ENCODE peak calls at places on chromosome 11, in nine cellular contexts. D is IMR-90, S is heart left ventricle, Q is body of pancreas, K is adrenal gland, X is esophagus muscularis mucosa, F is GM12878, C is lower leg skin, J is spleen. P is an unnamed sample.

GRCh38 chr11:102318469-102318868 is 1.2 kb downstream of the BIRC3 start:
- DNase-seq in D (peak), Q (no peak), J (peak), X (no peak), K (no peak), F (no peak), C (no peak), S (no peak), P (peak)

GRCh38 chr11:121024989-121025388 is 1.1 kb downstream of the TBCEL start:
- DNase-seq in Q (no peak), D (peak), C (no peak), J (no peak), X (no peak), F (no peak), K (no peak), S (peak), P (no peak)

GRCh38 chr11:100823360-100823759 is 136.3 kb downstream of the ARHGAP42 start:
- DNase-seq in X (no peak), K (no peak), F (no peak), D (peak), J (no peak), C (no peak), Q (no peak), S (no peak), P (no peak)

GRCh38 chr11:47980093-47980906 is at the start of gene PTPRJ:
- DNase-seq in J (peak), D (peak), C (no peak), S (peak), F (no peak), Q (peak), K (peak), X (no peak), P (peak)

GRCh38 chr11:1744137-1744878 is 6.1 kb downstream of the IFITM10 start:
- DNase-seq in K (peak), F (no peak), D (no peak), S (no peak), J (peak), X (no peak), C (no peak), Q (no peak), P (no peak)

GRCh38 chr11:66696186-66696585 is 18.5 kb upstream of the RBM4B start:
- DNase-seq in X (no peak), J (no peak), S (no peak), K (no peak), C (no peak), Q (no peak), D (no peak), F (no peak), P (no peak)

GRCh38 chr11:116840224-116840745 is 2.9 kb upstream of the APOA1 start:
- DNase-seq in C (no peak), F (no peak), X (no peak), Q (no peak), D (peak), S (no peak), J (peak), K (no peak), P (no peak)

GRCh38 chr11:75425422-75425821 is 7.6 kb downstream of the KLHL35 start:
- DNase-seq in F (no peak), J (peak), S (no peak), C (no peak), D (no peak), K (no peak), X (no peak), Q (no peak), P (no peak)

GRCh38 chr11:117442869-117443239 is 115.2 kb downstream of the CEP164 start:
- DNase-seq in F (no peak), Q (no peak), J (peak), D (no peak), S (no peak), K (no peak), X (no peak), C (no peak), P (no peak)

GRCh38 chr11:9158898-9159391 is 67.5 kb upstream of the SCUBE2 start:
- DNase-seq in X (no peak), F (no peak), J (no peak), Q (no peak), C (no peak), S (no peak), D (peak), K (no peak), P (no peak)

GRCh38 chr11:108228236-108228635 is 5.4 kb downstream of the ATM start:
- DNase-seq in F (no peak), D (no peak), S (no peak), C (no peak), K (no peak), Q (no peak), X (no peak), J (no peak), P (no peak)
- H3K4me3 ChIP-seq in F (no peak), D (no peak), S (no peak), C (no peak), K (no peak), Q (no peak), X (no peak), J (no peak), P (no peak)

GRCh38 chr11:59208956-59209355 is 3.8 kb downstream of the MPEG1 start:
- DNase-seq in J (no peak), C (no peak), X (no peak), Q (no peak), D (peak), S (no peak), K (no peak), F (no peak), P (no peak)

GRCh38 chr11:59214141-59214893 is 1.6 kb upstream of the MPEG1 start:
- DNase-seq in J (no peak), X (no peak), S (no peak), F (no peak), K (no peak), C (no peak), Q (no peak), D (no peak), P (no peak)

GRCh38 chr11:59216654-59217640 is 4.2 kb upstream of the MPEG1 start:
- DNase-seq in J (peak), F (peak), C (peak), K (peak), Q (peak), D (peak), X (no peak), S (peak), P (peak)

GRCh38 chr11:59212222-59212621 is 505 bp downstream of the MPEG1 start:
- DNase-seq in X (no peak), Q (no peak), C (no peak), S (no peak), J (no peak), K (no peak), F (no peak), D (no peak), P (no peak)

DNA sequence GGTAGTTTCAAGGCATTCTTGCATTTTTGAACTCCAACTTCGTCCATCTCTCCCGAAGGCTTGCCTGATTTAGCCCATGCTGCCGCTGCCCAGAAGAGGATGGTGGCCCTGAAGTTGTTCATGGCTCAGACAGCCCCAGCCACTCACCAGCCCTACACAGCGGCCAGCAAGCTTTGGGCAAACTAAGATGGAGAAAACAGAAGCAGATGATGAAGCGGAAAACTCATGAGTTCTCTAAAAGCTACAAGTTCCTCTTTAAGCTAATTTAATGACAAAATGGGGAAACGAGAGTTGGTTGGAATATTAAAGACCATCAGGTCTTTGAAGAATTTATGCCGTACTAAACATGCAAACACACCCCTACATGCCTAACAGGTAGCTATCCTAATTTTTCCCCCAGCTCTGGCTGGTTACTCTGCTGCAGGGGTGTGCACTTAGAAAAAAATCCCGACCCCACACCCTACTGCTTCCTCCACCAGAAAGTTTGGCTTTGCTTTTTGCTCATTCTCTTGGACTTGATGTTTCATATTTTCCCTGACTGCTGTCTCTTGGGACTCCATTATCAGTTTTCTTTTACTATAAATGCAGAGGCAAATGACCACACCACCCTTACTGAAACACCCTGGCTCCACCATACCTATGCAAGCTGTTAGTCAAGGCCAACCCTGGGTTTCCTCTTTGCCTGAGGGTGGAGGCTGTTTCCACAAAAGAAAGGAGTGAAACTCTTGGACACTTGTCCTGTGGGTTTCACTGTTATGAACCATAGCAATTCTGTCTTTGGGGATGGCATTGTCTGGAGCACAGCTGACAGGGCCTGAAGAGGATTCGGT is at the start of gene MPEG1:
- DNase-seq in D (no peak), J (peak), K (no peak), Q (no peak), S (no peak), X (no peak), C (no peak), F (no peak), P (no peak)
- TF ChIP-seq POLR2A in D (no peak), J (peak), K (no peak), Q (peak), S (no peak), X (no peak), C (no peak), F (peak), P (no peak)

DNA sequence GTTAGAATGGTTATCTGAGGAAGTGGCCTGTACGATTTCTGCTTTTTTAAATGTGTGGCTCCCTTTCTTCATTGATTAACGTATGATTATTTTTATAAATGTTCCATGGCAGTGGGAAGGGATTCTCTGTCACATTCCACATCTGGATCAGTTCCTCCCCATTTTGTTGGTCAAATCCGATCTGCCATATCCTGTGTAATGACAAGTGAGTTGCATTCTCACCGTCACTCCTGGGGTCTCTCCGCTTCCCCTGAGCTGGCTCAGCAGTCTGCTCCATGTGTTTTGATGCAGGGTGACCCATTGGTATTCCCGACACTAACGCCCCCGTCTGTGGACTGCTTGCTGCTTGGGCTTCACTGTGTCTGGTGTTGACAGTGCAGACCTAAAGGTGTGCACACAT is 20.4 kb downstream of the NEAT1 start:
- DNase-seq in C (no peak), X (peak), J (no peak), F (no peak), K (peak), Q (peak), D (peak), S (no peak), P (no peak)
- H3K4me3 ChIP-seq in C (no peak), X (no peak), J (no peak), F (peak), K (no peak), Q (no peak), D (no peak), S (no peak), P (no peak)

GRCh38 chr11:64745523-64746328 is 1.8 kb upstream of the RASGRP2 start:
- DNase-seq in K (peak), C (peak), F (no peak), S (peak), D (peak), X (peak), J (peak), Q (peak), P (peak)
- TF ChIP-seq POLR2A in K (no peak), C (no peak), F (peak), S (peak), D (no peak), X (peak), J (no peak), Q (peak), P (no peak)

P was measured in stomach.